ENCODE peak calls at places on chromosomes 7 and 10, in four cellular contexts. A is cardiac muscle cell, Z is fibroblast of lung, T is islet precursor cell. V is an unnamed sample.
A peak's percentile ranks its signal among the peaks of the same experiment; 100 is the strongest.

GRCh38 chr10:69577268-69578232 is 4.3 kb upstream of the NEUROG3 start:
- DNase-seq in A (no peak), Z (no peak), T (no peak), V (no peak)

GRCh38 chr10:77494789-77495541 is 142.6 kb downstream of the KCNMA1 start:
- DNase-seq in A (no peak), Z (no peak), T (no peak), V (no peak)

GRCh38 chr10:125152646-125153368 is 7.6 kb downstream of the CTBP2 start:
- DNase-seq in A (no peak), Z (peak; percentile 39), T (peak; percentile 53), V (no peak)

GRCh38 chr7:117230276-117231046 is 92.4 kb downstream of the WNT2 start:
- DNase-seq in A (no peak), Z (peak; percentile 99), T (no peak), V (no peak)

GRCh38 chr7:152076324-152076821 is 50.9 kb downstream of the GALNT11 start:
- DNase-seq in A (peak; percentile 18), Z (no peak), T (peak; percentile 83), V (peak; percentile 39)

GRCh38 chr10:14120812-14121211 is 209.9 kb downstream of the FRMD4A start:
- DNase-seq in A (no peak), Z (no peak), T (no peak), V (no peak)

GRCh38 chr7:22896917-22897316 is 74.3 kb upstream of the TOMM7 start:
- DNase-seq in A (no peak), Z (no peak), T (peak; percentile 60), V (no peak)

GRCh38 chr10:21995557-21995956 is 8.0 kb downstream of the DNAJC1 start:
- DNase-seq in A (no peak), Z (no peak), T (no peak), V (no peak)

GRCh38 chr7:126228356-126229061 is 1024.2 kb downstream of the GRM8 start:
- DNase-seq in A (no peak), Z (no peak), T (peak; percentile 67), V (no peak)

GRCh38 chr10:58512470-58513188 is at the start of gene BICC1:
- DNase-seq in A (peak; percentile 83), Z (peak; percentile 69), T (peak; percentile 69), V (peak; percentile 21)

GRCh38 chr10:58780481-58780880 is 267.8 kb downstream of the BICC1 start:
- DNase-seq in A (no peak), Z (peak; percentile 57), T (no peak), V (no peak)

GRCh38 chr7:47449810-47450586 is 131.9 kb downstream of the TNS3 start:
- DNase-seq in A (no peak), Z (peak; percentile 86), T (no peak), V (no peak)

GRCh38 chr7:74718336-74718735 is 55.5 kb upstream of the NCF1 start:
- DNase-seq in A (no peak), Z (peak; percentile 26), T (no peak), V (no peak)

GRCh38 chr10:54985732-54986131 is 184.7 kb upstream of the PCDH15 start:
- DNase-seq in A (peak; percentile 57), Z (peak; percentile 5), T (no peak), V (no peak)

GRCh38 chr10:1267568-1267967 is 211.4 kb downstream of the WDR37 start:
- DNase-seq in A (no peak), Z (no peak), T (no peak), V (no peak)

V was measured in activated naive CD4-positive, alpha-beta T cell treated with anti-CD3 and anti-CD28 coated beads, Interleukin-2, amount 10 ng/mL, durations not matched to agents 7 days and 5 days.